ENCODE peak calls at places on chromosome 4, in ten cellular contexts. V, M, T, P, Q, A, Y, J, G and W are unnamed samples.

GRCh38 chr4:165288639-165289428 is 38.6 kb upstream of the MSMO1 start:
- DNase-seq in Y (no peak), V (peak), G (peak), M (no peak), Q (peak), P (peak), T (no peak), A (no peak), J (no peak), W (no peak)

GRCh38 chr4:53592686-53593641 is 1.7 kb upstream of the LNX1 start:
- DNase-seq in Y (no peak), J (peak), P (peak), G (peak), Q (no peak), V (no peak), M (peak), T (peak), A (peak), W (peak)

GRCh38 chr4:152304220-152304619 is 231.7 kb downstream of the FBXW7 start:
- DNase-seq in Q (peak), P (peak), J (no peak), T (no peak), Y (no peak), A (peak), M (no peak), V (peak), G (peak), W (no peak)

GRCh38 chr4:25865586-25865985 is 2.8 kb upstream of the SEL1L3 start:
- DNase-seq in M (peak), Q (peak), P (peak), Y (no peak), T (peak), J (peak), G (no peak), V (no peak), A (peak), W (no peak)

GRCh38 chr4:140249351-140249750 is 95.4 kb upstream of the MAML3 start:
- DNase-seq in T (no peak), J (no peak), Q (peak), P (no peak), M (no peak), V (peak), Y (no peak), G (peak), A (no peak), W (peak)

GRCh38 chr4:41154001-41154813 is 60.1 kb downstream of the APBB2 start:
- DNase-seq in M (no peak), G (no peak), T (no peak), Q (no peak), Y (no peak), A (no peak), J (no peak), V (no peak), P (no peak), W (peak)

GRCh38 chr4:73718375-73719373 is 21.7 kb upstream of the CXCL8 start:
- DNase-seq in V (no peak), Y (no peak), G (no peak), M (no peak), T (no peak), A (no peak), J (no peak), Q (peak), P (peak), W (no peak)

GRCh38 chr4:70425306-70425705 is 27.6 kb downstream of the OPRPN start:
- DNase-seq in V (no peak), Y (no peak), G (no peak), P (no peak), A (no peak), Q (no peak), J (no peak), T (no peak), M (no peak), W (no peak)

GRCh38 chr4:1347410-1347864 is 429 bp downstream of the UVSSA start:
- DNase-seq in J (peak), Y (peak), G (peak), Q (peak), M (peak), T (peak), V (peak), A (peak), P (peak), W (peak)

GRCh38 chr4:182369211-182369610 is 126.0 kb downstream of the TENM3 start:
- DNase-seq in P (no peak), T (no peak), A (peak), J (no peak), Q (no peak), M (no peak), Y (no peak), G (no peak), V (peak), W (no peak)

GRCh38 chr4:141388483-141388882 is 167.8 kb downstream of the ZNF330 start:
- DNase-seq in Q (peak), M (no peak), J (no peak), P (peak), V (peak), T (no peak), G (peak), Y (no peak), A (peak), W (no peak)

DNA sequence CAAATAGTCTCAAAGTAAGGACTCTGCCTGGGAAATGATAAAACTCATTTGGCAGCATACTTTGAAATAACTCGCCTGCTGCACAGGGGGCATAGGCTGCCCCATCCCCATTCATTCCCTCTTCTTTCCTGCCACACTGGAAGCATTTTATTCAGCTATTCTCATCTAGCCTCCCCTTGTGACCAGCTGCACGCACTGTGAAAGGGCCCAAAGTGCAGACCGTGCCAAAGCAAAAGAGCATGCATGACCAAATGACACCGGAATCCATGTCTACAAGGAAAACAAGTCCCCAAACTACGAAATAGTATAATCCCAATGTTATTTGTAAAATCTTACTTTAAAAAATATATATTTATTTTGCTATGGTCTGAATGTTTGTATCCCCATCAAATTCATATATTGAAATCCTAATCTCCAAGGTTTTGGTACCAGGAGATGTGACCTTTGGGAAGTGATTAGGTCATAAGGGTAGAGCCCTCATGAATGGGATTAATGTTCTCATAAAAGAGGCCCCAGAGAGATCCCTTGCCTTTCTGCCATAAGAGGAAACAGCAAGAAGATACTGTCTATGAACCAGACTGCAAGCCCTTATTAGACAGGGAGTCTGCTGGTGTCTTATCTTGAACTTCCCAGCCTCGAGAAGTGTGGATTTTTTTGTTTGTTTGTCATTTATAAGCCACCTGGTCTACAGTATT is 77.3 kb upstream of the PRSS48 start:
- DNase-seq in Q (peak), P (no peak), M (no peak), Y (no peak), A (no peak), T (no peak), G (no peak), V (no peak), J (no peak), W (no peak)
- H3K4me2 ChIP-seq in Q (peak), P (no peak), M (no peak), Y (no peak), A (no peak), T (no peak), G (no peak), V (no peak), J (no peak), W (no peak)

GRCh38 chr4:6250235-6250983 is 19.2 kb upstream of the WFS1 start:
- DNase-seq in V (peak), Y (peak), M (peak), P (peak), T (peak), G (peak), Q (peak), A (peak), J (peak), W (peak)
- H3K4me2 ChIP-seq in V (no peak), Y (no peak), M (peak), P (no peak), T (no peak), G (no peak), Q (no peak), A (peak), J (no peak), W (no peak)

DNA sequence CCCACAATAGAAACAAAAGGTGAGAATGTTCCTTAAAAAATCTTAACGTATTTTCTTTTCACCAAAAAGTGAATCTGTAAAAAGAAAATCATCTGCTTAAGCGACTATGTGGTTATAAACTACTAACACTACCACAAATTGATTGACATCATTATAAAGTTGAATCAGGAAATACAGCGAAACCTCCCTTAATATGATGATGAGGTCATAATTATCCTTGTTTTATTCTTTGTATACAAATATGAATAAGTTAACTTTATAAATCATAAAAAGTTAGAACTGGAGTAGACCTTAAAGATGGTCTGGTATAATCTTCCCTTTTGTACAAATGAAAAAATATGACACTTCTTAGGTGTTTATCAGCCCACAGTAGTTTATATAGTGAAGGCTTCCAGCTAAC is 35.6 kb downstream of the NFKB1 start:
- DNase-seq in Q (no peak), J (no peak), V (no peak), A (no peak), M (no peak), T (no peak), P (no peak), G (no peak), Y (no peak), W (no peak)
- H3K4me2 ChIP-seq in Q (no peak), J (no peak), V (no peak), A (no peak), M (no peak), T (no peak), P (peak), G (no peak), Y (no peak), W (no peak)

GRCh38 chr4:87342872-87343271 is 20.2 kb upstream of the HSD17B13 start:
- DNase-seq in V (no peak), Y (no peak), A (no peak), T (no peak), J (no peak), P (no peak), M (no peak), G (no peak), Q (no peak), W (no peak)

GRCh38 chr4:87333267-87333666 is 10.6 kb upstream of the HSD17B13 start:
- DNase-seq in P (no peak), Y (no peak), T (no peak), Q (no peak), V (no peak), A (no peak), G (no peak), J (no peak), M (no peak), W (no peak)

GRCh38 chr4:87339440-87339839 is 16.8 kb upstream of the HSD17B13 start:
- DNase-seq in J (no peak), V (no peak), M (no peak), Y (no peak), Q (no peak), P (peak), A (no peak), G (no peak), T (no peak), W (no peak)

DNA sequence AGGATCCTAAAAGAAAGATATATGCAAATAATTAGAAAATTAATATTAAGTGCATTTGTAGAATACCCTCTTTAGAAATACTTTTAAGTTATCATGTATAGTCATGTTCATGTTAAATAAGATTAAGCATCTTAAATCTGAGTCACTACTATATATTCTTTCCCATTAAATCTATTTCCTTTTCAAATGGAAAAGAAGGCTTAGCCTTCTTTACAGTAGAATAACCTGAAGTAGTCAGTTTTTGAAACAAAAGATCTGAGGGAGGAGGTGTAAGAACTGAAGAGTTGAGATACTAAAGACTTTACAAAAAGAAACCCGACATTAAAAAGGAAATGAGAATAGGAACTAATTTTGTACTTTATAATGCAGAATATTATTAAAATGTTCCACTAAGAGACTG is 14.7 kb upstream of the HSD17B13 start:
- DNase-seq in G (no peak), Q (no peak), T (no peak), P (no peak), V (no peak), M (no peak), Y (no peak), J (no peak), A (no peak), W (no peak)
- H3K4me2 ChIP-seq in G (no peak), Q (no peak), T (no peak), P (no peak), V (no peak), M (no peak), Y (no peak), J (no peak), A (no peak), W (no peak)

DNA sequence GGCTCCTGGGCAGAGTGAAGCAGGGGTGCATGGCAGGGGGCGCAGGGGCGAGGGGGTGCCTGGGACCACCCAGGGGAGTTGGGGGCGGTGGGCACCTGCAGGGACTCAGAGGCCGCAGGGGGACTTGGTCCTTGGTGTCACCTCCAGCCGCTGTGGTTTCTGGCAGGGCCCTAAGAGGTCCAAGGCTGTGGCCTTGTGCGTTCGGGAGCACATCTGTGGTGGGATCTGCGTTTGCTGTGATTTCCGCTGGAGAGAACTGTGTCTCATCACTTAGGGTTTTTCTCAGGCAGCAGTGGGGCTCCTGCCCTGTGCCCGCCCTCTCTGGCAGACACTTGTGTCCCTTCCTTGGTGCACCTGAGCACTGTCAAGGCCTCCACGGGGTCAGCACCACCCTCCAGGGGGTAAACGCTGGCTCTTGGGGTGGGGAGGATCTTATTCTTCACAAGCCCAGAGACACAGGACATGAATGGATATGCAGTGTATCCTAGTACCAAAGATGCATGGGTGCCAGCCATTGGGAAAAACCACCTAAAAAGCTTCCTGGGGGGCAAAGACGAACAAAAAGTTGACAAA is 66.5 kb downstream of the ACOX3 start:
- DNase-seq in J (no peak), T (no peak), Q (no peak), A (no peak), V (no peak), P (no peak), M (no peak), G (no peak), Y (no peak), W (no peak)
- H3K4me2 ChIP-seq in J (no peak), T (no peak), Q (no peak), A (no peak), V (no peak), P (no peak), M (no peak), G (no peak), Y (no peak), W (no peak)

GRCh38 chr4:131499139-131499873 is 1649.8 kb upstream of the PCDH10 start:
- DNase-seq in T (peak), Q (peak), P (peak), G (peak), V (peak), M (no peak), J (no peak), Y (no peak), A (no peak), W (no peak)
- H3K4me2 ChIP-seq in T (no peak), Q (no peak), P (no peak), G (no peak), V (no peak), M (no peak), J (no peak), Y (no peak), A (no peak), W (no peak)